ENCODE peak calls at places on chromosome 1, in five cellular contexts. B, R, D, I and V are unnamed samples.

GRCh38 chr1:56788588-56788987 is 30.6 kb downstream of the FYB2 start:
- DNase-seq in B (no peak), R (no peak), D (no peak), I (no peak), V (no peak)

GRCh38 chr1:158180741-158181576 is at the start of gene CD1D:
- DNase-seq in B (no peak), R (no peak), D (no peak), I (no peak), V (peak; percentile 19)

GRCh38 chr1:150162862-150163706 is 13.4 kb downstream of the PLEKHO1 start:
- DNase-seq in B (peak; percentile 95), R (peak; percentile 95), D (peak; percentile 97), I (no peak), V (peak; percentile 90)

GRCh38 chr1:217343907-217344306 is 287.0 kb downstream of the GPATCH2 start:
- DNase-seq in B (no peak), R (no peak), D (no peak), I (no peak), V (no peak)

GRCh38 chr1:109977225-109977624 is 7.3 kb upstream of the AHCYL1 start:
- DNase-seq in B (no peak), R (no peak), D (no peak), I (no peak), V (no peak)

GRCh38 chr1:192002063-192002462 is 156.2 kb upstream of the RGS18 start:
- DNase-seq in B (no peak), R (no peak), D (no peak), I (no peak), V (no peak)

GRCh38 chr1:156104065-156104810 is 10.3 kb upstream of the LMNA start:
- DNase-seq in B (no peak), R (peak; percentile 50), D (no peak), I (no peak), V (no peak)

GRCh38 chr1:61289232-61289967 is 207.0 kb downstream of the NFIA start:
- DNase-seq in B (no peak), R (no peak), D (no peak), I (no peak), V (no peak)

GRCh38 chr1:63691672-63692425 is 82.0 kb upstream of the ROR1 start:
- DNase-seq in B (peak; percentile 47), R (peak; percentile 71), D (no peak), I (peak; percentile 78), V (no peak)

GRCh38 chr1:106677721-106678120 is 378.8 kb upstream of the PRMT6 start:
- DNase-seq in B (no peak), R (no peak), D (no peak), I (no peak), V (no peak)

GRCh38 chr1:45583264-45583665 is 576 bp upstream of the NASP start:
- DNase-seq in B (peak; percentile 100), R (peak; percentile 95), D (peak; percentile 98), I (peak; percentile 95), V (peak; percentile 90)

GRCh38 chr1:1212780-1213152 is 1.2 kb downstream of the TNFRSF4 start:
- DNase-seq in B (no peak), R (no peak), D (no peak), I (no peak), V (no peak)

GRCh38 chr1:154582885-154583284 is 15.3 kb downstream of the CHRNB2 start:
- DNase-seq in B (no peak), R (no peak), D (no peak), I (no peak), V (no peak)

GRCh38 chr1:37255868-37256267 is 218.5 kb upstream of the ZC3H12A start:
- DNase-seq in B (no peak), R (no peak), D (no peak), I (no peak), V (no peak)

GRCh38 chr1:66685670-66686069 is 66.6 kb upstream of the DYNLT5 start:
- DNase-seq in B (no peak), R (no peak), D (no peak), I (no peak), V (no peak)

GRCh38 chr1:152167835-152168534 is 9.0 kb upstream of the RPTN start:
- DNase-seq in B (no peak), R (peak; percentile 14), D (no peak), I (peak; percentile 78), V (no peak)

GRCh38 chr1:30977105-30977504 is 68.5 kb upstream of the SDC3 start:
- DNase-seq in B (no peak), R (peak; percentile 27), D (no peak), I (no peak), V (no peak)

GRCh38 chr1:94617139-94617805 is 75.7 kb upstream of the F3 start:
- DNase-seq in B (no peak), R (no peak), D (no peak), I (peak; percentile 48), V (no peak)

DNA sequence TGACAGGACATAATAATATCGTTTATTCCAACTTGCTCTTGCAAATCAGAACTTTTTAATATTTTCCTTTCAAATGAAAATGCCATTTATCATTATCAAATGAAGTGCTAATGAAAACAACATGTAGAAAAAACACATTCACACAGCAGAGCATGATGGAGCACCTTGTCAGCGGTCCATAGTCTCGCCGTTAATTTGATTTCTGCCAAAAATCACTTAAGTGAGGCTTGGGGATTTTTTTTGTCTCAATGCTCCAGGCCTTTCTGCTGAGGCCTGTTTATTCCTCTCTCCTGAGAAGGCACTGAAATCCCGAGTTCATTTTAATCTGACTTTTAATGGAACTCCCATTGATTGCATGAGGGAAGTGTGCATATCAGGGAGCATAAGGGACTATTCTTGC is 122.5 kb downstream of the ELAVL4 start:
- DNase-seq in B (no peak), R (no peak), D (no peak), I (no peak), V (no peak)
- H3K9me3 ChIP-seq in B (no peaks in the 10 kb centered on the region), R (peaks cover 30% of the 10 kb centered on the region), D (no peaks in the 10 kb centered on the region), I (no peaks in the 10 kb centered on the region), V (peaks cover 38% of the 10 kb centered on the region)

GRCh38 chr1:220498188-220498587 is 29.7 kb upstream of the MARK1 start:
- DNase-seq in B (no peak), R (no peak), D (no peak), I (no peak), V (no peak)
- TF ChIP-seq ATF3 in B (no peak), R (no peak), D (no peak), I (no peak), V (no peak)

GRCh38 chr1:114379987-114380386 is 131.0 kb downstream of the TRIM33 start:
- DNase-seq in B (peak; percentile 97), R (no peak), D (no peak), I (no peak), V (no peak)
- H3K9me3 ChIP-seq in B (peaks cover 13% of the 10 kb centered on the region), R (peaks cover 9% of the 10 kb centered on the region), D (no peaks in the 10 kb centered on the region), I (no peaks in the 10 kb centered on the region), V (peaks cover under 1% of the 10 kb centered on the region)

DNA sequence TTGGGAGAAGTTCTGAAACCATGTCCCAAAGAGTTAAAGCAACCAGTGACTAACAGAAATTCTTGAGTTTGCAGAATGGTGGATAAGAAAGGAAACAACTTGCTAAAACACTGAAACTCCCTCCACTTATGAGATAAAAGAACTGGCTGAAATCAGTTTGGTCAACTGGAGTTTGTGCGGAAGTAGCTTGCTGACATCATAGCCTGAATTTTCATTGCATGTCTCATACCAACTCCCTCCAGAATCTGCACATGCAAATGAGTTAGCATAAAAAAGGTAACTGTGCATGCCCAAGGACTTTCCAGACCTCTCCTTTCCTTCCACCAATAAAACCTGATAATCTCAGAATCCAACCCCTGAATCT is 785.7 kb upstream of the ADGRL4 start:
- DNase-seq in B (no peak), R (no peak), D (no peak), I (no peak), V (no peak)
- TF ChIP-seq ATF3 in B (no peak), R (no peak), D (no peak), I (no peak), V (no peak)

GRCh38 chr1:247145279-247145678 is 26.5 kb downstream of the ZNF124 start:
- DNase-seq in B (no peak), R (no peak), D (no peak), I (no peak), V (peak; percentile 17)

GRCh38 chr1:247146671-247147070 is 25.1 kb downstream of the ZNF124 start:
- DNase-seq in B (peak; percentile 32), R (peak; percentile 20), D (no peak), I (no peak), V (peak; percentile 19)

DNA sequence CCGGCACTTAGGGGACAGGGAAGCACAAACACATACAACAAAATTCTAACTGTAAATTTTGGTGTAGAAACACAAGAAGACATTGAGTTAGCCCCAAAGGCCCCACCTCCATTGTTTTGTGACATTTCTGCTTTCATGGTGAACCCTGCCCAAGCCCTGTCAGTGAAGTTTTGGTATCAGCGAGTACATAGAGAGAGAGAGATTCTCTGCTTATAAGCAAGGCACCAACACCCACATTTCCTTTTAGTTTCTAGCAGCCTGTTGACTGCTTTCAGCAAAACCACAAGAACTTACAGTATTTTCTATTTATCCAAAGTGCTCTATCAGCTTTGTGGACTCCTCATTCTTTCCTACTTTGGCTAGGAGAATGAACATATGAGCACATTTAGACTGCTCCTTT is 24.0 kb downstream of the ZNF124 start:
- DNase-seq in B (no peak), R (no peak), D (no peak), I (no peak), V (no peak)
- H3K9me3 ChIP-seq in B (peaks cover 15% of the 10 kb centered on the region), R (peaks cover 3% of the 10 kb centered on the region), D (peaks cover 42% of the 10 kb centered on the region), I (peaks cover 46% of the 10 kb centered on the region), V (peaks cover 29% of the 10 kb centered on the region)

DNA sequence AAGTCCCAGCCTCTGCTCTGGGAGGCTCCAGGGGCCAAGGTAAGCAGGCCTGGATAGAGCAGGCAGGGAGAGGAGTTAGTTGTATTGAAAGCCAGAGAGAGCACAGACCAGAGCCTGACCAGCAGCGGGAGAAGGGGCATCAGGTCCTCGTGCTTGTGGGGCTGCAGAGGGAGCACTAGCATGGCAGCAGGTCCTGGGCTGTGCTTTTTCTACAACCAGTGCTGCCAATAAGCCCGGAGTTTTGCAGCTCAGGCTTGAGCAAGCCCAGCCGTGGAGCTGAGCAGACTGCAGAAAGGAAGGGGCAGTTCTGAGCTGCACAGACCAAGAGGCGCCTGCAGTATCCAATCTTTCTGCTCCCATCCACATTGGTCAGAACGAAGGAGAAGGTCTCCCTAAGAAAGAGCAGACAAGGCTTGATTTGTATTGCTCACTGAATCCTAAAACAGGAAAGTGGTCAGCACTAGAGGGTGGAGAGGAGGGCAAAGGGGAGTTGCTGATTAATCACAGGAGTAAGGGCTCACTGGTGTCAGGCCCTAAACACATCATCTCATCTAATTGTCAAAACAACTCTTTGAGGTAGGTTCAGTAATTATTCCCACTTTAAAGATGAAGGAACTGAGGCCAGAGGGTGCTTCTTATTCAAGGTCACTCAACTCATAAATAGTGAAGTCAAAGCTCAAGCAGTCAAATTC is 2.7 kb downstream of the DENND2D start:
- DNase-seq in B (peak; percentile 59), R (no peak), D (no peak), I (no peak), V (peak; percentile 54)
- TF ChIP-seq ATF3 in B (no peak), R (no peak), D (no peak), I (no peak), V (no peak)